ENCODE peak calls at places on chromosomes 1 and 21, in seven cellular contexts. O is tibial artery; E is left ventricle myocardium inferior; I is HTR-8/SVneo; G is RPMI8226; C is posterior cingulate gyrus; T is activated CD4-positive, alpha-beta T cell treated with anti-CD3 and anti-CD28 coated beads for 4 hours. Y is an unnamed sample.

GRCh38 chr1:42950146-42950480 is 8.6 kb downstream of the SLC2A1 start:
- DNase-seq in G (no peak), C (no peak), E (no peak), T (no peak), I (no peak), O (no peak), Y (no peak)

GRCh38 chr1:56576880-56577858 is 2.2 kb downstream of the PLPP3 start:
- DNase-seq in C (no peak), E (no peak), I (peak), O (peak), G (peak), T (no peak), Y (no peak)

GRCh38 chr1:73593379-73593778 is 604.6 kb downstream of the LRRIQ3 start:
- DNase-seq in G (peak), T (no peak), E (no peak), C (no peak), O (no peak), I (no peak), Y (no peak)

GRCh38 chr1:36894824-36895223 is 139.5 kb downstream of the GRIK3 start:
- DNase-seq in C (no peak), E (no peak), I (no peak), O (no peak), T (no peak), G (no peak), Y (no peak)

GRCh38 chr1:89910780-89911179 is 84.1 kb upstream of the ZNF326 start:
- DNase-seq in I (peak), C (no peak), T (no peak), G (no peak), E (no peak), O (no peak), Y (no peak)

GRCh38 chr21:36499578-36500471 is 19.9 kb upstream of the CLDN14 start:
- DNase-seq in C (no peak), E (peak), I (no peak), O (peak), T (no peak), G (no peak), Y (no peak)

GRCh38 chr1:64598100-64598571 is 128.2 kb downstream of the CACHD1 start:
- DNase-seq in E (no peak), G (no peak), O (no peak), T (no peak), C (no peak), I (peak), Y (no peak)

GRCh38 chr1:159900086-159900680 is at the start of gene CFAP45:
- DNase-seq in T (no peak), O (peak), G (no peak), E (peak), C (no peak), I (no peak), Y (no peak)

GRCh38 chr1:160612613-160613218 is 33.4 kb upstream of the CD84 start:
- DNase-seq in I (no peak), G (no peak), E (no peak), C (no peak), T (no peak), O (no peak), Y (no peak)

GRCh38 chr1:228093050-228093906 is 9.8 kb downstream of the C1orf35 start:
- DNase-seq in G (no peak), E (no peak), O (peak), T (no peak), C (no peak), I (no peak), Y (no peak)

GRCh38 chr1:219324629-219325367 is 151.1 kb downstream of the LYPLAL1 start:
- DNase-seq in I (peak), O (no peak), T (no peak), C (no peak), E (no peak), G (no peak), Y (no peak)

GRCh38 chr1:30314591-30314990 is 408.8 kb downstream of the MATN1 start:
- DNase-seq in E (no peak), T (no peak), C (no peak), O (peak), G (no peak), I (no peak), Y (no peak)

GRCh38 chr1:91806777-91807700 is 78.9 kb downstream of the TGFBR3 start:
- DNase-seq in G (no peak), I (no peak), O (no peak), E (no peak), C (no peak), T (no peak), Y (no peak)

GRCh38 chr1:180542530-180543171 is 16.1 kb upstream of the OVAAL start:
- DNase-seq in T (no peak), G (no peak), O (no peak), C (no peak), E (no peak), I (no peak), Y (no peak)

GRCh38 chr1:204971700-204972336 is 71.2 kb upstream of the CNTN2 start:
- DNase-seq in I (peak), T (no peak), E (no peak), O (no peak), C (no peak), G (no peak), Y (no peak)

GRCh38 chr1:886760-887159 is 37.0 kb upstream of the SAMD11 start:
- DNase-seq in C (no peak), T (no peak), G (no peak), O (no peak), I (no peak), E (no peak), Y (no peak)

GRCh38 chr1:41417746-41418145 is 56.5 kb downstream of the FOXO6 start:
- DNase-seq in C (no peak), O (no peak), T (no peak), I (no peak), G (no peak), E (no peak), Y (no peak)

GRCh38 chr1:235822685-235823084 is 44.0 kb downstream of the LYST start:
- DNase-seq in G (no peak), I (no peak), E (no peak), O (no peak), T (no peak), C (no peak), Y (no peak)

GRCh38 chr1:154990276-154990675 is 3.1 kb upstream of the LENEP start:
- DNase-seq in C (peak), E (no peak), O (no peak), G (no peak), T (no peak), I (no peak), Y (no peak)

GRCh38 chr1:65425697-65426096 is 5.2 kb downstream of the LEPR start:
- DNase-seq in O (no peak), C (no peak), T (no peak), E (no peak), G (no peak), I (peak), Y (no peak)

GRCh38 chr1:23915470-23915869 is 2.3 kb upstream of the CNR2 start:
- DNase-seq in I (no peak), G (no peak), C (no peak), O (no peak), E (no peak), T (no peak), Y (no peak)

GRCh38 chr1:209805875-209806760 is at the start of gene IRF6:
- DNase-seq in E (peak), T (peak), I (peak), C (no peak), G (peak), O (peak), Y (no peak)

GRCh38 chr1:63617450-63617849 is 24.2 kb downstream of the PGM1 start:
- DNase-seq in G (no peak), O (no peak), C (no peak), E (no peak), T (no peak), I (no peak), Y (no peak)

GRCh38 chr1:165869343-165869742 is 41.9 kb downstream of the UCK2 start:
- DNase-seq in C (no peak), I (no peak), O (no peak), E (no peak), G (no peak), T (no peak), Y (no peak)

GRCh38 chr1:221416723-221417122 is 325.2 kb downstream of the DUSP10 start:
- DNase-seq in G (no peak), C (no peak), E (no peak), I (no peak), O (no peak), T (no peak), Y (no peak)

GRCh38 chr1:178819123-178819522 is 51.8 kb downstream of the ANGPTL1 start:
- DNase-seq in C (no peak), O (no peak), I (no peak), G (no peak), T (no peak), E (no peak), Y (no peak)

GRCh38 chr21:30289414-30289813 is at the start of gene KRTAP25-1:
- DNase-seq in O (no peak), E (no peak), C (no peak), T (no peak), I (no peak), G (no peak), Y (no peak)

GRCh38 chr1:204017032-204017431 is 55.9 kb upstream of the SOX13 start:
- DNase-seq in E (no peak), C (no peak), I (no peak), T (no peak), G (no peak), O (no peak), Y (no peak)

GRCh38 chr1:156160744-156161181 is 7.4 kb downstream of the SEMA4A start:
- DNase-seq in I (peak), G (peak), E (peak), T (peak), C (peak), O (peak), Y (peak)

GRCh38 chr1:234848972-234849641 is 239.1 kb upstream of the IRF2BP2 start:
- DNase-seq in C (no peak), O (no peak), E (no peak), I (no peak), T (no peak), G (peak), Y (peak)

GRCh38 chr1:150162862-150163706 is 13.4 kb downstream of the PLEKHO1 start:
- DNase-seq in T (no peak), O (peak), I (peak), E (peak), C (peak), G (no peak), Y (peak)

GRCh38 chr21:45865106-45865835 is 116.3 kb upstream of the COL6A1 start:
- DNase-seq in G (no peak), T (no peak), E (no peak), O (no peak), C (no peak), I (peak), Y (no peak)